ENCODE peak calls at places on chromosome 4, in five cellular contexts. Q is sigmoid colon; D is left ventricle myocardium inferior; I is AG04450; Z is CD8-positive, alpha-beta T cell. C is an unnamed sample.

GRCh38 chr4:180665481-180665880 is 1577.7 kb upstream of the TENM3 start:
- DNase-seq in Q (no peak), D (no peak), I (no peak), Z (no peak), C (no peak)

GRCh38 chr4:69601065-69601464 is 38.4 kb downstream of the UGT2A2 start:
- DNase-seq in Q (no peak), D (no peak), I (no peak), Z (no peak), C (no peak)

GRCh38 chr4:139458999-139459398 is 5.1 kb downstream of the RAB33B start:
- DNase-seq in Q (no peak), D (no peak), I (no peak), Z (no peak), C (no peak)

GRCh38 chr4:134848681-134849080 is 647.1 kb upstream of the PABPC4L start:
- DNase-seq in Q (no peak), D (no peak), I (no peak), Z (no peak), C (no peak)

GRCh38 chr4:7423801-7424552 is 10.8 kb downstream of the PSAPL1 start:
- DNase-seq in Q (peak; percentile 33), D (peak; percentile 5), I (no peak), Z (no peak), C (peak; percentile 65)

GRCh38 chr4:182338731-182339130 is 95.5 kb downstream of the TENM3 start:
- DNase-seq in Q (no peak), D (no peak), I (no peak), Z (no peak), C (no peak)

GRCh38 chr4:74624351-74625151 is 169.8 kb downstream of the BTC start:
- DNase-seq in Q (no peak), D (no peak), I (peak; percentile 81), Z (no peak), C (no peak)

GRCh38 chr4:165454426-165454825 is 75.6 kb downstream of the CPE start:
- DNase-seq in Q (no peak), D (no peak), I (no peak), Z (no peak), C (no peak)

GRCh38 chr4:140790171-140790570 is 34.0 kb upstream of the TBC1D9 start:
- DNase-seq in Q (no peak), D (no peak), I (no peak), Z (no peak), C (no peak)

GRCh38 chr4:109574931-109575804 is 15.1 kb downstream of the MCUB start:
- DNase-seq in Q (no peak), D (no peak), I (no peak), Z (no peak), C (no peak)

GRCh38 chr4:80006935-80007744 is 65.9 kb downstream of the ANTXR2 start:
- DNase-seq in Q (no peak), D (no peak), I (peak; percentile 11), Z (no peak), C (no peak)

GRCh38 chr4:6331018-6331417 is 61.4 kb downstream of the WFS1 start:
- DNase-seq in Q (no peak), D (no peak), I (no peak), Z (no peak), C (no peak)

GRCh38 chr4:85496146-85496849 is 21.3 kb downstream of the ARHGAP24 start:
- DNase-seq in Q (no peak), D (no peak), I (no peak), Z (no peak), C (no peak)

GRCh38 chr4:38603652-38604051 is 60.3 kb upstream of the KLF3 start:
- DNase-seq in Q (no peak), D (no peak), I (no peak), Z (no peak), C (no peak)

GRCh38 chr4:38609614-38610013 is 54.4 kb upstream of the KLF3 start:
- DNase-seq in Q (no peak), D (no peak), I (no peak), Z (no peak), C (no peak)

GRCh38 chr4:38606587-38606905 is 57.5 kb upstream of the KLF3 start:
- DNase-seq in Q (no peak), D (no peak), I (no peak), Z (no peak), C (no peak)

GRCh38 chr4:38605181-38605764 is 58.7 kb upstream of the KLF3 start:
- DNase-seq in Q (no peak), D (no peak), I (no peak), Z (no peak), C (no peak)

DNA sequence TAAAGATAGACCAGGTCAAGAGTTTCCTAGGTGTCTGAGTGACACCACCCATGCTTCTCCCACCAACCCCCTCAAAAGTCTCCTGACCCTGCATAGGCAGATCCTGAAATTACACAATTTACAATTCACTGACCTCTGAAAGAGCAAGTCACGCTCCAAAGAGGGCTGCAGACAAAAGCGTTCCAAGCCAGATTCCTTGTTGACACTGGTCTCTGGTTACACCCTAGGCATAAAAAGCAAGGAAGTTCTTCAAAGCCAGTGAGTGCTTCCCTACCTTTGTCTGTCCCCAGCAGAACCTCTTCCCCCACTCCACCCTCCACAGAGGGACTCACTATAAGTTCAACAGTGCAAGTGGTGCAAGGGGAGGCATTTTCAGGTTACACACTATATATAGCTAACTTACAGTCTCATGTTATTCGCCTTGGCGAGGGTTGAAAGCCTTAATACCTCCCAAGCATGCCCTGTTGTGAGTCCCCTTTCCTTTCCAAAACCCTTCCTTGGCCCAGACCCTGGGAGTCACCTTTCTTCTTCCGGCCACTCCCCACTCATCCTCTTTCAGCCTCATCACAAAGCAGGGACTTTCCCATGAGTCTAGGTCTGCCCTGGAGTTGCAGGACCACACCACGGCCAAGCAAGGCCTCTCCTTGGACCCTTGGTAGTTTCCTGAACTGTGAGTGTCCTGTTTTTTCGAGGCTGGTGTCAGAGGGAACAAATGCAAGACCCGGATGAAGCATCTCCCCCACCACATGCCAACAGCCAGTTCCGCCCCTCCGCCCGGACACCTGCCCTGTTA is 58.0 kb upstream of the KLF3 start:
- DNase-seq in Q (no peak), D (no peak), I (no peak), Z (no peak), C (no peak)
- H3K27ac ChIP-seq in Q (no peak overlapping the region), D (no peak overlapping the region), I (no peak overlapping the region), Z (no peak overlapping the region), C (no peak overlapping the region)

GRCh38 chr4:143403551-143403816 is 66.8 kb downstream of the GAB1 start:
- DNase-seq in Q (no peak), D (no peak), I (no peak), Z (no peak), C (no peak)
- H3K4me3 ChIP-seq in Q (no peak overlapping the region), D (peak overlapping the region; percentile 22), I (no peak overlapping the region), Z (no peak overlapping the region), C (no peak overlapping the region)

DNA sequence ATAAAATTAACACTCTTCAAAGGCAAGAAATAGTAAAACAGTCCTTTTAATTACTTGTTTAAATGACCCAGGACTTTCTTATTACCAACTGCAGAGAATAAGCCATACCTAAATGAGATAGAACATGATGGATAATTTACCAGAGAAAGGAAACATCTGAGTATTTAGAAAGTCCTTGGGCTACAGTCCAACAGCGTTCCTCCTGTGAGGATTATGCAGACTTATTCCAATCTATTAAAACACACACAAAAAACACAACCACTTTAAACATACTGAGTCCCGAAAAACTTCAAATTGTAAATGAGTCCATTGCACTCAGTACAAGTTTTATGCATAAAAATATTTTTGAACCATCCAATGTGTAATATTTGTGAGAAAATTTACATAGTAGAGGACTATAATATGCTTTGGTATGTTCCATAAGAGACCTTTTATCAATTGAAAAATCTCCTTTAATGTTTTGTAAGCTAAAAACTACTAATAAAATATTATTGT is 129.2 kb downstream of the NR3C2 start:
- DNase-seq in Q (no peak), D (no peak), I (no peak), Z (no peak), C (no peak)
- TF ChIP-seq CTCF in Q (no peak), D (no peak), I (no peak), Z (no peak), C (no peak)

GRCh38 chr4:86955888-86956451 is 21.2 kb downstream of the AFF1 start:
- DNase-seq in Q (no peak), D (no peak), I (no peak), Z (no peak), C (no peak)
- H3K27ac ChIP-seq in Q (no peak overlapping the region), D (no peak overlapping the region), I (no peak overlapping the region), Z (no peak overlapping the region), C (no peak overlapping the region)

DNA sequence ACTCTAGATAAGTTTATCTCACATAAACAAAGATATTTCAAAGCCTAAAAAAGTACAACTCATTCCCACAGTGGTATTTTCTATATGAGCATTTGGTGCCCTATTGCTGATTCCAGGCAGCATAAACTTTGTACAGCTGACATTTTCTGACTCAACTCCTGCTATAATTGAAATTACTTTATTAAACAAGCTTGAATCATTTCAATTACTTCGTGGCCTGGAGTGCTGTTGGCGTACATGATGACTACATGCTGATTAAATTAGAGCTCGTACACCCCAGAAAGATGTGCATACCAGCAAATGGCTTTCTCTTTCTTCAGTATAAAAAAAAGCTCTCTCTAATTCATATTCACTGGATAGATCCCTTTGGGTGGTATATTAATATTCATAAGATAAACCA is 244.9 kb upstream of the IGFBP7 start:
- DNase-seq in Q (no peak), D (no peak), I (no peak), Z (no peak), C (no peak)
- H3K4me3 ChIP-seq in Q (no peak overlapping the region), D (no peak overlapping the region), I (no peak overlapping the region), Z (no peak overlapping the region), C (no peak overlapping the region)

C was measured in coronary artery.